ENCODE peak calls at places on chromosome 12, in seven cellular contexts. I, R, V, O, D, K and X are unnamed samples.

GRCh38 chr12:92562063-92562734 is 140.6 kb upstream of the PLEKHG7 start:
- DNase-seq in I (no peak), R (no peak), V (no peak), O (no peak), D (no peak), K (no peak), X (no peak)

GRCh38 chr12:11653215-11653753 is 3.8 kb downstream of the ETV6 start:
- DNase-seq in I (peak; percentile 43), R (peak; percentile 23), V (no peak), O (no peak), D (no peak), K (no peak), X (peak; percentile 12)

GRCh38 chr12:109727039-109727723 is 13.6 kb downstream of the FAM222A start:
- DNase-seq in I (no peak), R (no peak), V (peak; percentile 36), O (peak; percentile 77), D (no peak), K (no peak), X (no peak)

GRCh38 chr12:62436164-62436503 is 30.5 kb upstream of the MON2 start:
- DNase-seq in I (no peak), R (no peak), V (no peak), O (no peak), D (no peak), K (no peak), X (no peak)

GRCh38 chr12:101713059-101713682 is 15.7 kb downstream of the CHPT1 start:
- DNase-seq in I (no peak), R (no peak), V (no peak), O (peak; percentile 4), D (no peak), K (no peak), X (no peak)

GRCh38 chr12:67193705-67194104 is 75.5 kb upstream of the CAND1 start:
- DNase-seq in I (peak; percentile 23), R (peak; percentile 26), V (no peak), O (peak; percentile 70), D (no peak), K (peak; percentile 30), X (peak; percentile 16)

GRCh38 chr12:115511305-115511704 is 766.2 kb downstream of the MED13L start:
- DNase-seq in I (no peak), R (no peak), V (no peak), O (no peak), D (no peak), K (no peak), X (no peak)

GRCh38 chr12:7989827-7990491 is 42.6 kb upstream of the FOXJ2 start:
- DNase-seq in I (peak; percentile 12), R (no peak), V (no peak), O (no peak), D (no peak), K (no peak), X (peak; percentile 31)

GRCh38 chr12:100127766-100128508 is 14.7 kb downstream of the BLTP3B start:
- DNase-seq in I (peak; percentile 82), R (peak; percentile 44), V (no peak), O (no peak), D (no peak), K (no peak), X (no peak)

GRCh38 chr12:111056618-111057521 is 136.5 kb upstream of the MYL2 start:
- DNase-seq in I (no peak), R (no peak), V (peak; percentile 50), O (no peak), D (no peak), K (no peak), X (peak; percentile 20)

GRCh38 chr12:113693693-113694092 is 222.0 kb upstream of the LHX5 start:
- DNase-seq in I (no peak), R (no peak), V (no peak), O (no peak), D (no peak), K (no peak), X (no peak)

GRCh38 chr12:69117566-69118266 is 121.7 kb upstream of the CPSF6 start:
- DNase-seq in I (no peak), R (no peak), V (no peak), O (no peak), D (no peak), K (no peak), X (no peak)

DNA sequence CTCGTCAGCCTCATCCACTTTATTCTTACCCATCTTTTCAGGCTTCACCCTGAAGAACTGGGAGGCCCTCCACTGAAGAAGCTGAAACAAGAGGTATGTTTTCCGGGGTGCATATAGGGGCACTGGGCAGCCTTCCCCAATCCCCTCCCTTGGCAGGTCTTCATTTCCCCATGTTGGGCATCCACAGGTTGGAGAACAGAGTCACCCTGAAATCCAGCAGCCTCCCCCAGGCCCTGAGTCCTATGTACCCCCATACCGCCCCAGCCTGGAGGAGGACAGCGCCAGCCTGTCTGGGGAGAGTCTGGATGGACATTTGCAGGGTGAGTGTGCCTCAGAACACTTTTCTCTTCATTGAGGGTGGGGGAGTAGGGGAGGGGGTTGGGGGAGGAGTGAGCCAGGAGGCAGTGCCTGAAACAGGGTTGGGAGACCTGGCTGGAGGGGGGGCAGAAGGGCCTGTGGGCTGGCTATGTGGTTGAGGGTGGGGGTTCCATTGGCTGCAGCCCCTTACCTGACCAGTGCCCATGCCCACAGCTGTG is 4.0 kb downstream of the NAB2 start:
- DNase-seq in I (no peak), R (no peak), V (no peak), O (no peak), D (no peak), K (no peak), X (no peak)
- H3K9ac ChIP-seq in I (peak overlapping the region; percentile 70), R (no peak overlapping the region), V (no peak overlapping the region), O (no peak overlapping the region), D (no peak overlapping the region), K (peak overlapping the region; percentile 72), X (peak overlapping the region; percentile 71)

GRCh38 chr12:93812616-93813015 is 135.4 kb downstream of the CRADD start:
- DNase-seq in I (no peak), R (no peak), V (no peak), O (no peak), D (no peak), K (no peak), X (no peak)

GRCh38 chr12:93808169-93808899 is 131.2 kb downstream of the CRADD start:
- DNase-seq in I (no peak), R (no peak), V (no peak), O (no peak), D (no peak), K (no peak), X (peak; percentile 53)

GRCh38 chr12:93818488-93819047 is 141.4 kb downstream of the CRADD start:
- DNase-seq in I (no peak), R (no peak), V (no peak), O (no peak), D (no peak), K (no peak), X (no peak)

GRCh38 chr12:93813972-93814821 is 137.0 kb downstream of the CRADD start:
- DNase-seq in I (peak; percentile 94), R (no peak), V (no peak), O (no peak), D (no peak), K (no peak), X (peak; percentile 13)

DNA sequence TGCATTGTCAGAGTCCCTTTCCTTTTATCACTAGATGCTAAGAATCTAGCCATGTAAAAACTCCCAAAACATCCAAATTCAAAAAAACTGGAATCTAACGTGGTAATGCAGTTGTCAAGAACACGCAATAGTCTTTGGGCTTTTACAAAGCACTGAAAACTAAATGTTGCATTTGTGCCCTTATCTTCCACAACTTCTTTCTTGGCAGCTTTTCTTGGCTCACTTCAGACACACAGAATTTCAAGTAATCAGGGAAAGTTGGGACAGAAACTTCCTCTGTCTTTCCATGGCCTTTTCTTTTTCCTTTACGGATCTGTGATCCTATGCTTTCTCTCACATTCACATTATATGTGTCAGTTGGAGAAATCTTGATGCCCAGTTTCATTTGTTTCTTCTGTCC is 136.0 kb downstream of the CRADD start:
- DNase-seq in I (no peak), R (no peak), V (no peak), O (no peak), D (no peak), K (no peak), X (no peak)
- H3K9ac ChIP-seq in I (peak overlapping the region; percentile 0), R (no peak overlapping the region), V (no peak overlapping the region), O (no peak overlapping the region), D (no peak overlapping the region), K (no peak overlapping the region), X (no peak overlapping the region)

GRCh38 chr12:132423251-132424117 is 66.5 kb upstream of the FBRSL1 start:
- DNase-seq in I (no peak), R (no peak), V (peak; percentile 81), O (peak; percentile 70), D (no peak), K (no peak), X (peak; percentile 76)

GRCh38 chr12:132424811-132425210 is 65.1 kb upstream of the FBRSL1 start:
- DNase-seq in I (no peak), R (no peak), V (no peak), O (no peak), D (no peak), K (no peak), X (no peak)

GRCh38 chr12:132426349-132427176 is 63.4 kb upstream of the FBRSL1 start:
- DNase-seq in I (no peak), R (no peak), V (no peak), O (no peak), D (no peak), K (no peak), X (no peak)

GRCh38 chr12:132422057-132423043 is 67.6 kb upstream of the FBRSL1 start:
- DNase-seq in I (peak; percentile 42), R (no peak), V (no peak), O (peak; percentile 50), D (no peak), K (no peak), X (no peak)

GRCh38 chr12:132424118-132424438 is 65.9 kb upstream of the FBRSL1 start:
- DNase-seq in I (no peak), R (no peak), V (no peak), O (peak; percentile 91), D (no peak), K (no peak), X (no peak)
- H3K9ac ChIP-seq in I (no peak overlapping the region), R (no peak overlapping the region), V (no peak overlapping the region), O (no peak overlapping the region), D (no peak overlapping the region), K (no peak overlapping the region), X (no peak overlapping the region)

GRCh38 chr12:130880411-130880885 is 8.6 kb downstream of the RAN start:
- DNase-seq in I (no peak), R (no peak), V (no peak), O (no peak), D (no peak), K (no peak), X (peak; percentile 38)
- H3K9ac ChIP-seq in I (no peak overlapping the region), R (no peak overlapping the region), V (no peak overlapping the region), O (no peak overlapping the region), D (no peak overlapping the region), K (no peak overlapping the region), X (peak overlapping the region; percentile 62)

DNA sequence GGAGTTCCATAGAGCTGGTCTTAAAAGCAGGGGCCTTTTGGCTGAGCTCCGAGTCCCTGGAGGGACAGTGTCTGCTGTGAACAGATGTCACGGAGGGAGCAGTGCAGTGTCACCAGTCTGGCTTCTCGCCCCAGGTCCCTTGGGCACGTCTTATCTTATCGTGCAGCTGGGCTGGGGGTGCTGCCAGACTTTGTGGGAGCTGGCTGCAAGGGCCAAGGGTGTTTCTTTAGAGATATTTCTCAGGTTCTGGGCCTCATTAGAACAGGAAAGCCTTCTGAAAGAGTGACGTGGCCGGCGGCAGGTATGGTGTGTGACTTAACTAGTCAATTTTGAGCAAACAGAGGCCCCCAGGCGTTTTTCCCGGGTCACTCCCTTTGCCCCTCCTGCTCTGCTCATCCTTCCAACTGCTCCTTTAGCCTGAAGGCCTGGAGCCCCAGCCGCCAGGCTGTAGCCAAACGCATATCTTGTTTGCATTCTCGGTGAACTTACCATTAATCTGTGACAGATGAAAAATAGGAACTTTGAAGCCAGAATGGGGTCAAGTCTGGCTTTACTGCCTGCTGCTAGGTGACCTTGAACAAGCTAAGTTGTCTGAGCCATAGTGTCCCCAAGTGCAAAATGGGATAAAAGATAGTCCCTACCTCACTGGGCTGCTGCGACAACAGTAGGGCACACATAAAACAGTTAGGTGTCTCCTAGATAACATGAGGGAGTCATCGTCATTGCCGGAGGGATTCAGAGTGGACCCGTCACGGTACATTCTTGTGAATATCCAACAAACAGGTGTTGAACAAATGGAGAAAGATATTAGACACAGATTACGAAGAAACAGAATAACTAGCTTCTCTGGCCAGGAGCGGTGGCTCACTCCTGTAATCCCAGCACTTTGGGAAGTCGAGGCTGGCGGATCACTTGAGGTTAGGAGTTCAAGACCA is 71.4 kb downstream of the NINJ2 start:
- DNase-seq in I (no peak), R (no peak), V (peak; percentile 89), O (no peak), D (no peak), K (no peak), X (peak; percentile 93)
- H3K9ac ChIP-seq in I (no peak overlapping the region), R (no peak overlapping the region), V (no peak overlapping the region), O (no peak overlapping the region), D (no peak overlapping the region), K (peak overlapping the region; percentile 27), X (peak overlapping the region; percentile 85)